ENCODE peak calls at places on chromosome 4, in six cellular contexts. D, M, P, I, N and Q are unnamed samples.
A peak's percentile ranks its signal among the peaks of the same experiment; 100 is the strongest.

GRCh38 chr4:176271749-176272148 is 2.7 kb upstream of the ASB5 start:
- DNase-seq in I (no peak), P (no peak), M (peak; percentile 70), D (no peak), N (no peak), Q (no peak)

GRCh38 chr4:60944070-60944469 is 256.1 kb upstream of the ADGRL3 start:
- DNase-seq in I (no peak), P (no peak), N (no peak), M (no peak), D (no peak), Q (no peak)

GRCh38 chr4:38837849-38838248 is 18.8 kb downstream of the TLR6 start:
- DNase-seq in P (no peak), M (peak; percentile 59), N (no peak), I (no peak), D (peak; percentile 61), Q (no peak)

GRCh38 chr4:57270350-57270749 is 160.2 kb upstream of the IGFBP7 start:
- DNase-seq in N (no peak), I (no peak), D (no peak), M (no peak), P (no peak), Q (no peak)

GRCh38 chr4:171880136-171880535 is 66.9 kb downstream of the GALNTL6 start:
- DNase-seq in P (no peak), N (no peak), D (peak; percentile 80), M (peak; percentile 0), I (no peak), Q (no peak)

GRCh38 chr4:55887594-55887993 is 34.1 kb downstream of the EXOC1 start:
- DNase-seq in P (no peak), I (no peak), N (no peak), M (no peak), D (no peak), Q (no peak)

GRCh38 chr4:139167774-139168444 is 9.1 kb downstream of the ELF2 start:
- DNase-seq in P (peak; percentile 22), N (no peak), M (peak; percentile 68), I (no peak), D (peak; percentile 57), Q (no peak)

GRCh38 chr4:183636488-183636887 is 22.5 kb downstream of the RWDD4 start:
- DNase-seq in M (no peak), D (no peak), P (no peak), N (no peak), I (no peak), Q (no peak)

GRCh38 chr4:104490770-104491395 is 3.8 kb downstream of the CXXC4 start:
- DNase-seq in N (peak; percentile 25), M (peak; percentile 17), I (peak; percentile 75), D (peak; percentile 6), P (peak; percentile 50), Q (peak; percentile 80)
- TF ChIP-seq CTCF in N (no peak), M (no peak), I (no peak), D (no peak), P (no peak), Q (no peak)

GRCh38 chr4:20486433-20486832 is 213.8 kb upstream of the PACRGL start:
- DNase-seq in N (no peak), P (no peak), M (no peak), I (no peak), D (no peak), Q (no peak)

GRCh38 chr4:20487446-20487845 is 212.8 kb upstream of the PACRGL start:
- DNase-seq in I (no peak), M (no peak), P (no peak), D (no peak), N (no peak), Q (no peak)

GRCh38 chr4:20493761-20494353 is 206.4 kb upstream of the PACRGL start:
- DNase-seq in D (peak; percentile 75), I (no peak), P (no peak), M (peak; percentile 84), N (no peak), Q (no peak)

GRCh38 chr4:20487852-20488251 is 212.4 kb upstream of the PACRGL start:
- DNase-seq in N (no peak), D (peak; percentile 30), P (no peak), M (peak; percentile 25), I (no peak), Q (no peak)

DNA sequence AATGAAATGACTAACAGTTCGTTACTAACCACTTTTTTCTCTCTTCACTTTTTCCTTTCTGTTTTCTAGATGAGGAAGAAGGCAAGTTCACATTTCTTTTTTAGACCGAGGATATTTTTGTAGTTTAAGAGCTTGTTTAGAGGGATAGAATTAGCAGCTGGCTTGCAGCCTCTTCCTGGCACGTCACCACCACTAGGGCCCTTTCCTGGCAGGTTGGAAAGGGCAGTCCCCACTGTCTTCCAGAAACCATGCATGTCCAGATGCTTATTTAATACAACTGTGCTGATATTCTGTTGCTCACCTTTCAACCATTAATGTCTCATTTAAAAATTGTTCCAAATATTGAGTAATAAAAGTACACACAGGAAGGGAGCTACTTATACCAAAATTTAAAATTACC is 209.5 kb upstream of the PACRGL start:
- DNase-seq in P (no peak), M (no peak), D (no peak), N (no peak), I (no peak), Q (no peak)
- TF ChIP-seq CTCF in P (no peak), M (no peak), D (no peak), N (no peak), I (no peak), Q (no peak)

DNA sequence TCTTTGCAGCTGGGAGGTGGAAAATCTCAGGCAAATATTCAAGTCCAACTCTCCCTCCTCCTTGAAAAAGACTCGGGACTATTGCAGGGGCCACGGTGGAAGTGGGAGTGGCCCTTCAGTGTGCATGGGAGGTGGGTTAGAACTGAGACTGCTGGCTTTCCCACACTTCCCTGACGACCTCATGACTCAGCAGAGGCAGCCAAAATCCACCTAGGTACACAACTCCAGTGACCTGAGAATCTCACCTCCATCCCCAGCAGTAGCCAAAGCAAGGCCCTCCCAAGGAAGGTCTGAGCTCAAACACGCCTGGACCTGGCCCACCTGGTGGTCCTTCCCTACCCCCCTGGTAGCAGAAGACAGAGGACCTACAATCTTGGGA is 6.2 kb upstream of the UGT2B17 start:
- DNase-seq in P (no peak), M (no peak), N (no peak), I (no peak), D (no peak), Q (no peak)
- TF ChIP-seq CTCF in P (no peak), M (no peak), N (no peak), I (no peak), D (no peak), Q (no peak)

DNA sequence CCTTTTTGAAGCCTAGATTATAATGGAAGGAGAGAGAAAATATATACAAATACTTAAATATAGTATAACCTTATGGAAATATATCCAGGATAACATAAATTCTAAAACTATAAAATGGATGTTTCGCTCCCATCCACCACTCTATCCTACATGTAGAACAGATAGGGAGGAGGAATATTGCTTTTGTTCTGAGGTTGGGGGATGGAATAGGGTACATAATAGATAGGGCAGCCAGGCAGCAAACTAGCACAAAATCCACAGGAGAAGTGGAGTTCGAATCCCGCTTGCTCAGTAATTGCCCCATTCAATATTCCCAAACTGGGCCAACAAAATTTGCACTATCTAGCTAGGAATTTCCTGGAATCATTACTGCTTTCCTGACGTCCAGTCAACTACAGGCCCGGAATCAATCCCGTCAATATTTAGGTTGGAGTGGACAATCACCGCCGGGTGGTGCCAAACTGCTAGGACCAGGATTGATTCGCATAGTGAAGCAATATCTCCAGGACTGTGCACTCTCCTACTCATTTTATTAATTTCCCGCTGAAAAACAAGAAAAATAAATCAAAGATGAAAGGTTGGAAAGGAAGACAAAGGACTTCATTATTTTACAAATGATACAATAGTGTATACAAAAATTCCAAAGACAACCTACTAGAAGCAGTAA is 40.4 kb upstream of the PAPSS1 start:
- DNase-seq in M (peak; percentile 5), D (no peak), N (no peak), P (no peak), I (no peak), Q (no peak)
- TF ChIP-seq CTCF in M (peak; percentile 31), D (no peak), N (peak; percentile 32), P (no peak), I (no peak), Q (no peak)

GRCh38 chr4:22416403-22416802 is 99.5 kb downstream of the ADGRA3 start:
- DNase-seq in N (no peak), M (peak; percentile 4), I (no peak), D (no peak), P (no peak), Q (no peak)

GRCh38 chr4:22417408-22417807 is 98.5 kb downstream of the ADGRA3 start:
- DNase-seq in M (no peak), N (no peak), D (no peak), I (no peak), P (no peak), Q (no peak)

GRCh38 chr4:22412013-22412412 is 103.9 kb downstream of the ADGRA3 start:
- DNase-seq in D (no peak), M (no peak), P (no peak), I (no peak), N (no peak), Q (no peak)

GRCh38 chr4:22410645-22411247 is 105.1 kb downstream of the ADGRA3 start:
- DNase-seq in P (peak; percentile 3), N (no peak), I (no peak), D (peak; percentile 3), M (peak; percentile 33), Q (no peak)

DNA sequence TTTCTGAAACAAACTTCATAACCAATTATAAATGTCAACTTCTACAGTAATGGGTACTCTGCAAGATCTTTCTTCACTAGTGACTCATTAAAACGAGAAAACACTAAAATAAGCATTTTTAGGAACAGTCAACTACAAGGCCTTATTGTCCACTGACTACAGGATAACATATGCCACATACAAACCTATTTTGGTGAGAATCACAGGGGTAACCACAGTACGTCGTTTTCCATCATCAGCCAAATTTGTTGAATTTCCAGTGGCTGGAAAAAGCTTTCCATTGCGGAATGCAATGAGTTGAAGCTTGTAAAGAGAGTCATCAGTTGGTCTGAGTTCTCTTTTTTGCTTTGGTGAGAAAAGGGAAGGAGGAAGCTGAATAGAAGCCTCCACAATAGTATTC is 102.5 kb downstream of the ADGRA3 start:
- DNase-seq in D (no peak), P (no peak), I (no peak), N (no peak), M (no peak), Q (no peak)
- TF ChIP-seq CTCF in D (no peak), P (no peak), I (no peak), N (no peak), M (no peak), Q (no peak)

GRCh38 chr4:155025762-155026457 is 182.5 kb upstream of the NPY2R start:
- DNase-seq in D (no peak), M (no peak), I (no peak), N (peak; percentile 43), P (no peak), Q (peak; percentile 68)
- TF ChIP-seq CTCF in D (peak; percentile 14), M (peak; percentile 19), I (no peak), N (peak; percentile 80), P (peak; percentile 53), Q (peak; percentile 63)

DNA sequence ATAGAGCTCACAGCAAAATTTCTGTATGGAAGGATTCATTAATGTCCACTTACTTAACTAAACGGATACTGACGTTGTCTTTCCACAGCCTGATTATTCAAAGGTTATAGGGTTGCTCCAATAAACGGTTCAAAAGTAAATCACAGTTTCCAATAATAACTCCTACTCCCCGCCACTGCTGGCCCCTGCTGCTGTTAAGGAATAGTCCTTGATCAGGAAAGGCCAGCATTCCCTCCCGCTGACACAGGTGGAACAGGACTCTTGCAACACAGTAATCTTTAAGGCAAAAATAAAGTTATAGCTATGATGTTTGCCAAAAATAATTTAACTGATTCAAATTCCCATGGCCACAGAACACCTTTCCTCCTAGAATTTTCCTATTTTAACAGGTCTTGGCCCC is 53.9 kb downstream of the FAT1 start:
- DNase-seq in P (no peak), N (no peak), M (no peak), D (no peak), I (no peak), Q (no peak)
- TF ChIP-seq CTCF in P (no peak), N (no peak), M (no peak), D (peak; percentile 31), I (no peak), Q (no peak)

GRCh38 chr4:116343809-116344208 is 741.6 kb downstream of the TRAM1L1 start:
- DNase-seq in M (no peak), N (no peak), P (no peak), D (no peak), I (no peak), Q (no peak)
- TF ChIP-seq CTCF in M (no peak), N (no peak), P (no peak), D (no peak), I (no peak), Q (no peak)